ENCODE peak calls at places on chromosomes 2 and 18, in ten cellular contexts. N is NCI-H2029; W is HFF-Myc; C is neural crest cell; J is activated T-cell treated with anti-CD3 and anti-CD28 coated beads for 1 hour; H is NCI-H1105; U is astrocyte of the spinal cord; L is ovary; A is dermis microvascular lymphatic vessel endothelial cell; K is stimulated activated CD8-positive, alpha-beta memory T cell treated with anti-CD3 and anti-CD28 coated beads, Interleukin-4, amount 100 ng/mL, for 1 hour. R is an unnamed sample.

GRCh38 chr2:196480653-196481322 is 158.7 kb upstream of the CCDC150 start:
- DNase-seq in J (no peak), L (no peak), U (no peak), H (no peak), N (no peak), K (no peak), W (no peak), A (no peak), C (no peak), R (peak)

GRCh38 chr2:222241054-222241453 is 57.7 kb downstream of the PAX3 start:
- DNase-seq in K (no peak), N (peak), L (no peak), J (no peak), H (peak), W (no peak), U (no peak), A (no peak), C (no peak), R (no peak)

GRCh38 chr2:221350621-221351020 is 221.5 kb downstream of the EPHA4 start:
- DNase-seq in N (no peak), U (no peak), A (no peak), C (no peak), J (no peak), H (no peak), K (no peak), L (peak), W (no peak), R (no peak)

GRCh38 chr2:55401124-55401523 is 18.5 kb downstream of the CCDC88A start:
- DNase-seq in J (no peak), W (no peak), H (no peak), N (no peak), K (no peak), L (no peak), C (no peak), U (no peak), A (no peak), R (no peak)

GRCh38 chr2:205556841-205557539 is 125.3 kb upstream of the NRP2 start:
- DNase-seq in C (no peak), H (no peak), K (no peak), L (no peak), A (no peak), J (no peak), W (no peak), N (no peak), U (no peak), R (peak)

GRCh38 chr18:36465970-36466369 is 168.5 kb downstream of the FHOD3 start:
- DNase-seq in H (no peak), K (no peak), A (no peak), J (no peak), L (no peak), C (no peak), W (no peak), U (no peak), N (no peak), R (no peak)

GRCh38 chr2:223969315-223969714 is 12.1 kb downstream of the MRPL44 start:
- DNase-seq in C (no peak), U (no peak), H (no peak), L (no peak), A (no peak), W (no peak), K (no peak), N (no peak), J (no peak), R (no peak)

GRCh38 chr2:146944601-146945000 is 900.2 kb upstream of the ACVR2A start:
- DNase-seq in L (no peak), C (no peak), U (no peak), K (no peak), W (no peak), H (no peak), A (no peak), J (no peak), N (no peak), R (no peak)

GRCh38 chr2:205590759-205591158 is 91.5 kb upstream of the NRP2 start:
- DNase-seq in U (peak), H (no peak), J (no peak), C (no peak), A (peak), K (no peak), W (peak), N (no peak), L (no peak), R (no peak)

GRCh38 chr2:168211664-168212163 is 35.7 kb downstream of the STK39 start:
- DNase-seq in A (no peak), U (no peak), L (no peak), C (no peak), J (no peak), N (no peak), K (no peak), H (no peak), W (no peak), R (no peak)

GRCh38 chr2:41283079-41283765 is 764.6 kb upstream of the PKDCC start:
- DNase-seq in U (peak), K (no peak), L (no peak), J (no peak), W (no peak), H (no peak), N (no peak), C (no peak), A (no peak), R (no peak)

GRCh38 chr2:11250400-11251277 is 93.8 kb downstream of the ROCK2 start:
- DNase-seq in H (no peak), N (no peak), W (no peak), K (no peak), L (no peak), C (no peak), U (no peak), A (peak), J (no peak), R (no peak)

GRCh38 chr2:105248316-105249070 is 7.0 kb downstream of the GPR45 start:
- DNase-seq in U (no peak), L (no peak), J (no peak), H (no peak), A (no peak), K (no peak), N (no peak), C (no peak), W (no peak), R (no peak)

GRCh38 chr18:58398648-58399398 is 230.1 kb downstream of the ALPK2 start:
- DNase-seq in W (no peak), U (no peak), K (no peak), J (no peak), A (peak), C (no peak), H (no peak), L (no peak), N (no peak), R (no peak)

R was measured in DMS79.